ENCODE peak calls at places on chromosomes 2 and 18, in five cellular contexts. One of them, this sample, is unnamed.

GRCh38 chr2:9336534-9337354 is 86.6 kb downstream of the ITGB1BP1 start:
- DNase-seq in neural progenitor cell: no peak
- DNase-seq in HFFc6: peak; percentile 84
- DNase-seq in neural crest cell: no peak
- DNase-seq in Daoy: peak; percentile 85
- DNase-seq in this sample: no peak

GRCh38 chr2:44771510-44771909 is 170.0 kb upstream of the SIX3 start:
- DNase-seq in Daoy: no peak
- DNase-seq in neural crest cell: no peak
- DNase-seq in neural progenitor cell: no peak
- DNase-seq in HFFc6: no peak
- DNase-seq in this sample: no peak

GRCh38 chr2:45946023-45946422 is 294.5 kb downstream of the PRKCE start:
- DNase-seq in Daoy: peak; percentile 97
- DNase-seq in neural progenitor cell: no peak
- DNase-seq in neural crest cell: no peak
- DNase-seq in HFFc6: peak; percentile 84
- DNase-seq in this sample: no peak

GRCh38 chr2:144083211-144083610 is 436.7 kb downstream of the ZEB2 start:
- DNase-seq in Daoy: peak; percentile 69
- DNase-seq in neural crest cell: no peak
- DNase-seq in neural progenitor cell: no peak
- DNase-seq in HFFc6: peak; percentile 83
- DNase-seq in this sample: peak; percentile 59

GRCh38 chr18:12433829-12434540 is 26.3 kb downstream of the PRELID3A start:
- DNase-seq in HFFc6: no peak
- DNase-seq in neural progenitor cell: no peak
- DNase-seq in Daoy: no peak
- DNase-seq in neural crest cell: no peak
- DNase-seq in this sample: no peak

GRCh38 chr2:192277494-192278109 is 82.9 kb upstream of the TMEFF2 start:
- DNase-seq in Daoy: no peak
- DNase-seq in neural crest cell: no peak
- DNase-seq in neural progenitor cell: no peak
- DNase-seq in HFFc6: no peak
- DNase-seq in this sample: no peak

GRCh38 chr18:73980289-73980979 is 167.2 kb downstream of the FBXO15 start:
- DNase-seq in neural progenitor cell: peak; percentile 48
- DNase-seq in HFFc6: no peak
- DNase-seq in neural crest cell: peak; percentile 62
- DNase-seq in Daoy: peak; percentile 53
- DNase-seq in this sample: no peak

GRCh38 chr2:85255813-85256581 is 71.8 kb downstream of the TGOLN2 start:
- DNase-seq in HFFc6: no peak
- DNase-seq in Daoy: no peak
- DNase-seq in neural crest cell: peak; percentile 63
- DNase-seq in neural progenitor cell: peak; percentile 98
- DNase-seq in this sample: no peak

GRCh38 chr2:109243526-109244425 is 114.8 kb downstream of the SH3RF3 start:
- DNase-seq in Daoy: no peak
- DNase-seq in neural crest cell: no peak
- DNase-seq in HFFc6: no peak
- DNase-seq in neural progenitor cell: no peak
- DNase-seq in this sample: no peak

GRCh38 chr2:15730545-15731212 is 139.0 kb downstream of the DDX1 start:
- DNase-seq in neural crest cell: no peak
- DNase-seq in neural progenitor cell: no peak
- DNase-seq in Daoy: peak; percentile 93
- DNase-seq in HFFc6: peak; percentile 90
- DNase-seq in this sample: peak; percentile 55

GRCh38 chr18:48007955-48008701 is 77.7 kb upstream of the SMAD2 start:
- DNase-seq in neural crest cell: peak; percentile 66
- DNase-seq in neural progenitor cell: peak; percentile 96
- DNase-seq in HFFc6: no peak
- DNase-seq in Daoy: peak; percentile 74
- DNase-seq in this sample: no peak

GRCh38 chr2:88575051-88575450 is 52.2 kb downstream of the EIF2AK3 start:
- DNase-seq in neural crest cell: no peak
- DNase-seq in neural progenitor cell: no peak
- DNase-seq in Daoy: no peak
- DNase-seq in HFFc6: peak; percentile 25
- DNase-seq in this sample: no peak

GRCh38 chr2:63614448-63614968 is 25.7 kb downstream of the MDH1 start:
- DNase-seq in neural progenitor cell: peak; percentile 52
- DNase-seq in HFFc6: peak; percentile 77
- DNase-seq in neural crest cell: no peak
- DNase-seq in Daoy: peak; percentile 56
- DNase-seq in this sample: peak; percentile 81

GRCh38 chr18:9711361-9712129 is 3.4 kb downstream of the RAB31 start:
- DNase-seq in neural crest cell: no peak
- DNase-seq in HFFc6: no peak
- DNase-seq in Daoy: no peak
- DNase-seq in neural progenitor cell: no peak
- DNase-seq in this sample: no peak

GRCh38 chr18:8839285-8839684 is 133.9 kb downstream of the MTCL1 start:
- DNase-seq in Daoy: no peak
- DNase-seq in HFFc6: no peak
- DNase-seq in neural crest cell: no peak
- DNase-seq in neural progenitor cell: no peak
- DNase-seq in this sample: no peak

GRCh38 chr2:178066890-178067669 is 5.5 kb downstream of the PDE11A start:
- DNase-seq in neural progenitor cell: no peak
- DNase-seq in neural crest cell: no peak
- DNase-seq in HFFc6: no peak
- DNase-seq in Daoy: peak; percentile 27
- DNase-seq in this sample: no peak

GRCh38 chr18:62637807-62638687 is 77.3 kb upstream of the PHLPP1 start:
- DNase-seq in neural progenitor cell: peak; percentile 38
- DNase-seq in Daoy: peak; percentile 13
- DNase-seq in HFFc6: no peak
- DNase-seq in neural crest cell: peak; percentile 15
- DNase-seq in this sample: no peak

GRCh38 chr18:22286576-22286975 is 117.2 kb downstream of the GATA6 start:
- DNase-seq in HFFc6: no peak
- DNase-seq in neural progenitor cell: no peak
- DNase-seq in Daoy: peak; percentile 30
- DNase-seq in neural crest cell: no peak
- DNase-seq in this sample: no peak

GRCh38 chr2:216057688-216058193 is 23.9 kb downstream of the PECR start:
- DNase-seq in neural crest cell: no peak
- DNase-seq in neural progenitor cell: no peak
- DNase-seq in Daoy: peak; percentile 19
- DNase-seq in HFFc6: peak; percentile 83
- DNase-seq in this sample: peak; percentile 77

GRCh38 chr2:193793914-193794313 is 1599.2 kb upstream of the TMEFF2 start:
- DNase-seq in neural crest cell: no peak
- DNase-seq in Daoy: peak; percentile 10
- DNase-seq in HFFc6: no peak
- DNase-seq in neural progenitor cell: no peak
- DNase-seq in this sample: no peak

GRCh38 chr2:128303095-128303791 is 15.4 kb downstream of the HS6ST1 start:
- DNase-seq in neural crest cell: no peak
- DNase-seq in HFFc6: no peak
- DNase-seq in neural progenitor cell: no peak
- DNase-seq in Daoy: no peak
- DNase-seq in this sample: no peak

GRCh38 chr18:13775058-13775457 is 48.6 kb downstream of the RNMT start:
- DNase-seq in HFFc6: no peak
- DNase-seq in neural progenitor cell: no peak
- DNase-seq in neural crest cell: no peak
- DNase-seq in Daoy: no peak
- DNase-seq in this sample: no peak

GRCh38 chr2:71661782-71662181 is 208.4 kb downstream of the DYSF start:
- DNase-seq in Daoy: no peak
- DNase-seq in neural progenitor cell: no peak
- DNase-seq in HFFc6: no peak
- DNase-seq in neural crest cell: no peak
- DNase-seq in this sample: no peak

GRCh38 chr2:216691210-216691741 is 4.1 kb downstream of the IGFBP5 start:
- DNase-seq in neural progenitor cell: peak; percentile 81
- DNase-seq in HFFc6: peak; percentile 60
- DNase-seq in neural crest cell: peak; percentile 54
- DNase-seq in Daoy: peak; percentile 79
- DNase-seq in this sample: no peak

GRCh38 chr2:205372141-205372540 is 310.2 kb upstream of the NRP2 start:
- DNase-seq in Daoy: peak; percentile 56
- DNase-seq in HFFc6: peak; percentile 72
- DNase-seq in neural progenitor cell: no peak
- DNase-seq in neural crest cell: no peak
- DNase-seq in this sample: no peak

GRCh38 chr2:193072647-193073046 is 877.9 kb upstream of the TMEFF2 start:
- DNase-seq in HFFc6: no peak
- DNase-seq in Daoy: no peak
- DNase-seq in neural progenitor cell: no peak
- DNase-seq in neural crest cell: no peak
- DNase-seq in this sample: no peak

GRCh38 chr2:84297155-84297554 is 161.9 kb downstream of the SUCLG1 start:
- DNase-seq in neural progenitor cell: no peak
- DNase-seq in Daoy: no peak
- DNase-seq in neural crest cell: no peak
- DNase-seq in HFFc6: no peak
- DNase-seq in this sample: no peak

GRCh38 chr18:48894799-48895346 is 55.9 kb downstream of the SMAD7 start:
- DNase-seq in neural progenitor cell: no peak
- DNase-seq in neural crest cell: no peak
- DNase-seq in Daoy: no peak
- DNase-seq in HFFc6: no peak
- DNase-seq in this sample: no peak

GRCh38 chr2:227456772-227457171 is 15.2 kb upstream of the AGFG1 start:
- DNase-seq in neural crest cell: no peak
- DNase-seq in neural progenitor cell: no peak
- DNase-seq in HFFc6: no peak
- DNase-seq in Daoy: peak; percentile 34
- DNase-seq in this sample: no peak

GRCh38 chr18:48790226-48790863 is 160.4 kb downstream of the SMAD7 start:
- DNase-seq in HFFc6: no peak
- DNase-seq in neural crest cell: no peak
- DNase-seq in neural progenitor cell: no peak
- DNase-seq in Daoy: no peak
- DNase-seq in this sample: no peak

GRCh38 chr2:235325126-235325525 is 168.7 kb upstream of the AGAP1 start:
- DNase-seq in neural progenitor cell: no peak
- DNase-seq in Daoy: no peak
- DNase-seq in HFFc6: no peak
- DNase-seq in neural crest cell: no peak
- DNase-seq in this sample: no peak

GRCh38 chr2:11155326-11156059 is at the start of gene SLC66A3:
- DNase-seq in HFFc6: peak; percentile 75
- DNase-seq in neural progenitor cell: peak; percentile 97
- DNase-seq in Daoy: peak; percentile 93
- DNase-seq in neural crest cell: no peak
- DNase-seq in this sample: no peak

This sample was measured in GM04503.